ENCODE peak calls at places on chromosomes 11 and 22, in five cellular contexts. R, L, J, Y and P are unnamed samples.

GRCh38 chr11:84541711-84542340 is 1085.3 kb downstream of the DLG2 start:
- DNase-seq in J (no peak), L (no peak), R (no peak), Y (no peak), P (no peak)

GRCh38 chr11:2216400-2217064 is 44.9 kb upstream of the TH start:
- DNase-seq in R (no peak), J (no peak), Y (no peak), L (no peak), P (no peak)

GRCh38 chr11:134120143-134120850 is 51.4 kb downstream of the JAM3 start:
- DNase-seq in L (no peak), J (no peak), Y (no peak), R (no peak), P (no peak)

GRCh38 chr11:94623120-94623735 is 56.1 kb downstream of the PIWIL4 start:
- DNase-seq in R (peak; percentile 82), J (peak; percentile 74), L (peak; percentile 84), Y (peak; percentile 16), P (peak; percentile 94)

GRCh38 chr11:128664286-128664685 is 29.6 kb upstream of the FLI1 start:
- DNase-seq in J (no peak), R (no peak), L (no peak), Y (no peak), P (no peak)

GRCh38 chr11:24574461-24574860 is 77.6 kb downstream of the LUZP2 start:
- DNase-seq in L (no peak), R (no peak), Y (no peak), J (no peak), P (no peak)

GRCh38 chr22:48824673-48825651 is 1002.7 kb downstream of the BRD1 start:
- DNase-seq in R (no peak), L (no peak), Y (no peak), J (no peak), P (no peak)

GRCh38 chr11:8658210-8658968 is 24.1 kb downstream of the TRIM66 start:
- DNase-seq in Y (no peak), J (no peak), R (no peak), L (no peak), P (peak; percentile 16)

GRCh38 chr11:130551388-130551787 is 102.9 kb downstream of the ADAMTS15 start:
- DNase-seq in R (no peak), L (no peak), Y (no peak), J (no peak), P (no peak)

GRCh38 chr22:32501797-32502290 is 27.2 kb downstream of the FBXO7 start:
- DNase-seq in L (no peak), R (no peak), J (no peak), Y (no peak), P (no peak)

GRCh38 chr11:9664276-9665171 is 647 bp downstream of the SWAP70 start:
- DNase-seq in L (peak; percentile 25), J (peak; percentile 29), Y (no peak), R (peak; percentile 58), P (peak; percentile 74)

GRCh38 chr11:106176817-106177216 is 99.4 kb downstream of the AASDHPPT start:
- DNase-seq in L (peak; percentile 11), R (no peak), J (no peak), Y (no peak), P (no peak)

GRCh38 chr22:17198188-17199130 is 20.8 kb downstream of the ADA2 start:
- DNase-seq in Y (no peak), L (peak; percentile 35), J (no peak), R (no peak), P (peak; percentile 98)

GRCh38 chr11:95588821-95589220 is 200.8 kb downstream of the FAM76B start:
- DNase-seq in R (no peak), Y (no peak), L (no peak), J (no peak), P (no peak)

GRCh38 chr11:22703040-22703439 is 36.6 kb downstream of the GAS2 start:
- DNase-seq in J (peak; percentile 88), R (peak; percentile 50), L (peak; percentile 18), Y (peak; percentile 21), P (peak; percentile 33)

GRCh38 chr11:8587915-8588314 is 6.1 kb downstream of the STK33 start:
- DNase-seq in L (no peak), R (no peak), Y (no peak), J (no peak), P (no peak)

GRCh38 chr11:94635072-94635471 is 67.9 kb downstream of the PIWIL4 start:
- DNase-seq in R (peak; percentile 8), J (no peak), L (peak; percentile 58), Y (no peak), P (no peak)

GRCh38 chr11:27234043-27234668 is 128.9 kb downstream of the CCDC34 start:
- DNase-seq in L (peak; percentile 33), J (peak; percentile 82), Y (peak; percentile 91), R (peak; percentile 82), P (no peak)

GRCh38 chr11:64369440-64370135 is 10.6 kb downstream of the RPS6KA4 start:
- DNase-seq in R (no peak), L (no peak), J (no peak), Y (no peak), P (peak; percentile 60)

GRCh38 chr11:64629796-64630562 is 39.0 kb downstream of the SLC22A12 start:
- DNase-seq in L (peak; percentile 92), Y (no peak), R (peak; percentile 56), J (no peak), P (peak; percentile 98)

GRCh38 chr22:42720263-42721044 is at the start of gene A4GALT:
- DNase-seq in R (no peak), Y (no peak), J (no peak), L (no peak), P (peak; percentile 54)

GRCh38 chr11:108112059-108112458 is 9.3 kb upstream of the ACAT1 start:
- DNase-seq in J (no peak), R (no peak), L (no peak), Y (no peak), P (no peak)

GRCh38 chr22:38296372-38296771 is 20.9 kb downstream of the CSNK1E start:
- DNase-seq in J (no peak), Y (no peak), R (no peak), L (no peak), P (no peak)
- TF ChIP-seq JUNB in J (no peak), Y (no peak), R (no peak), L (no peak), P (no peak)

DNA sequence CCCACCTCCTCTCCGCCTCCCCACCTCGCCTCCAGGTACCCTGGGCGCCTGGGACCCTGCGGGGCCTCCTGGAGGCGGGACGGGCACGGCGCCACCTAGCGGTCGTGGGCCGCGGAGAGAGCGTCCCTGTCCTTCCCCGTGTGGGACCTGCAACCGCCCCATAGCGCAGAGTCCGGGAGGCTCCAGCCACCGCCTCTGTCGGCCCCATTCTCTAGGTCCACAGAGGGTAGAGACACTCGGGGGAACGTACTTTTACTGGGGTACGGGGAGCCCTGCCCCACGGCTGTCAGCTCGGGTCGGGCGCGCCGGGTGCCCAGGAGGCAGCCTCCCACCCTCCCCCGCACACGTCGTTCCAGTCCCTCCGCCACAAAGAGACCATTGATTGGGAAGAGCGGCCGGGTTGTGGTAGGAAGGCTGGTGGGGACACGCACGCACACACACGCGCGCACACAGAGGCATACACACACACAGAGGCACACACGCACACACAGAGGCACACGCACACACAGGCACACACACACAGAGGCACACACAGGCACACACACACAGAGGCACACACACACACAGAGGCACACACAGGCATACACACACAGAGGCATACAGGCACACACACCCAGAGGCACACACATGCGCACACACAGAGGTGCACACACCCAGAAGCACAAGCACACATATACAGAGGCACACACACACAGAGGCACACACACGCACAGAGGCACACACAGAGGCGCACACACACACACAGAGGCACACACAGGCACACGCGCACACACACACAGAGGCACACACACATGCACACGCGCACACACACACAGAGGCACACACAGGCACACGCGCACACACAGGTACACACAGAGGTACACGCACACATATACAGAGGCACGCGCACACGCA is 12.6 kb upstream of the NECTIN1 start:
- DNase-seq in Y (no peak), J (peak; percentile 21), R (peak; percentile 20), L (peak; percentile 54), P (peak; percentile 80)
- TF ChIP-seq JUNB in Y (no peak), J (no peak), R (no peak), L (no peak), P (no peak)

GRCh38 chr11:70464509-70465361 is 66.4 kb downstream of the CTTN start:
- DNase-seq in L (no peak), J (no peak), R (no peak), Y (no peak), P (no peak)
- TF ChIP-seq JUNB in L (no peak), J (no peak), R (no peak), Y (no peak), P (no peak)

DNA sequence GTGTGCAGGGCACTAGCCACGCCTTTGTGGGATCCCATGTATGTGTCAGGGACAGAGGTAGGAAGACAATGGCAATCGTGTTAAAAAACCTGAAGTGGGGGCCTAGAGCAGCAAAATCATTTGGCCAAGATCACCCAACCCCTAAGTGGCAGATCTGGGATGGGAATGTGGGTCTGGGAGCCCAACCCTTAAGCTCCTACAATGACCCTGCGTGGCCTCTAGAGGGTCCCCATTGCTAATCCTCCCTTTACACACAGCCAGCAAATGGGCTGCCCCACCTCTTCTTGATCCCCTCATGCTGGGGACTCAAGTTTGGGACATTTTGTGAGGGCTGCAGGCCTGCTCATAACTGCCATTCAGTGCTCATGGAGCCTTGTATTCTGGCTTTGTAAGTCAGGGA is 73.2 kb upstream of the SUSD2 start:
- DNase-seq in Y (no peak), J (no peak), R (no peak), L (no peak), P (peak; percentile 75)
- TF ChIP-seq JUNB in Y (no peak), J (no peak), R (no peak), L (no peak), P (no peak)